ENCODE peak calls at places on chromosomes 4 and X, in ten cellular contexts. B, Z, J, M, R, I, D, H, O and E are unnamed samples.
A peak's percentile ranks its signal among the peaks of the same experiment; 100 is the strongest.

GRCh38 chr4:63589796-63590195 is 819.5 kb downstream of the TECRL start:
- DNase-seq in B (no peak), Z (peak; percentile 24), J (no peak), M (no peak), R (no peak), I (no peak), D (no peak), H (no peak), O (no peak), E (no peak)

GRCh38 chr4:36385951-36386561 is 104.6 kb downstream of the DTHD1 start:
- DNase-seq in B (peak; percentile 11), Z (no peak), J (no peak), M (peak; percentile 73), R (no peak), I (peak; percentile 43), D (no peak), H (no peak), O (no peak), E (peak; percentile 40)

GRCh38 chr4:139267301-139267700 is 12.7 kb downstream of the MGARP start:
- DNase-seq in B (no peak), Z (no peak), J (no peak), M (no peak), R (no peak), I (no peak), D (no peak), H (no peak), O (no peak), E (no peak)

GRCh38 chr4:123415977-123416376 is 19.4 kb downstream of the SPRY1 start:
- DNase-seq in B (no peak), Z (no peak), J (no peak), M (no peak), R (no peak), I (no peak), D (no peak), H (no peak), O (no peak), E (no peak)

GRCh38 chrX:31266172-31267076 is 194.6 kb upstream of the FTHL17 start:
- DNase-seq in B (peak; percentile 59), Z (peak; percentile 81), J (peak; percentile 60), M (peak; percentile 0), R (peak; percentile 53), I (peak; percentile 46), D (peak; percentile 82), H (peak; percentile 62), O (peak; percentile 60), E (no peak)

GRCh38 chrX:80223922-80224579 is 196.2 kb upstream of the TENT5D start:
- DNase-seq in B (no peak), Z (no peak), J (no peak), M (no peak), R (no peak), I (no peak), D (no peak), H (no peak), O (no peak), E (no peak)

GRCh38 chr4:72207196-72207595 is 175.4 kb downstream of the NPFFR2 start:
- DNase-seq in B (no peak), Z (no peak), J (no peak), M (no peak), R (no peak), I (no peak), D (no peak), H (no peak), O (no peak), E (no peak)

GRCh38 chrX:54931107-54931506 is 10.5 kb downstream of the TRO start:
- DNase-seq in B (no peak), Z (no peak), J (no peak), M (no peak), R (no peak), I (no peak), D (no peak), H (no peak), O (no peak), E (no peak)

DNA sequence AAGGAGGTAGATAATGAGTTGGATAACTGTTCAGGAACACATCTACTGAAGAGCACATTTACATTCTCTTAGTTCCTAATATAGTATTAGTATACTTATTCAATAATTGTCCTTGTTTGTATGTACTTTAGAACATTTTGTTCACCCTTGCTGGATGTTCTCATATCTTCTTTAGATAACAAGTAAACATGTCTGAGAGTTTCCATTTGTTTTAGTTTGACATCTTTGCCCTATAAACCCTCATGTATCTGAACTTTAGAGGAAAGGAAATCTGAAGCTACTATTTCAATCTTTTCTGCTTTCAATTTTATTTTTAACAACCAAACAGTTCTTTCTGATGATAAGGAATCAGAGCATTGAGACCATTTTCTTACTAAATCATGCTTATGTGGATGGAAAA is 518.6 kb downstream of the RPA4 start:
- DNase-seq in B (no peak), Z (no peak), J (no peak), M (no peak), R (no peak), I (no peak), D (no peak), H (no peak), O (no peak), E (no peak)
- H3K4me1 ChIP-seq in B (no peaks in the 10 kb centered on the region), Z (no peaks in the 10 kb centered on the region), J (no peaks in the 10 kb centered on the region), M (peaks cover 15% of the 10 kb centered on the region), R (no peaks in the 10 kb centered on the region), I (no peaks in the 10 kb centered on the region), D (no peaks in the 10 kb centered on the region), H (no peaks in the 10 kb centered on the region), O (no peaks in the 10 kb centered on the region), E (no peaks in the 10 kb centered on the region)

GRCh38 chrX:71304561-71304960 is 3.0 kb downstream of the ITGB1BP2 start:
- DNase-seq in B (no peak), Z (no peak), J (no peak), M (no peak), R (no peak), I (no peak), D (no peak), H (no peak), O (no peak), E (no peak)

GRCh38 chrX:71298119-71298518 is 3.4 kb upstream of the ITGB1BP2 start:
- DNase-seq in B (no peak), Z (no peak), J (no peak), M (no peak), R (no peak), I (no peak), D (no peak), H (no peak), O (no peak), E (no peak)

GRCh38 chrX:71301195-71301924 is at the start of gene ITGB1BP2:
- DNase-seq in B (no peak), Z (no peak), J (no peak), M (no peak), R (peak; percentile 48), I (no peak), D (no peak), H (peak; percentile 13), O (no peak), E (no peak)

GRCh38 chrX:71296806-71297205 is 4.7 kb upstream of the ITGB1BP2 start:
- DNase-seq in B (no peak), Z (no peak), J (no peak), M (no peak), R (no peak), I (no peak), D (no peak), H (no peak), O (no peak), E (no peak)

DNA sequence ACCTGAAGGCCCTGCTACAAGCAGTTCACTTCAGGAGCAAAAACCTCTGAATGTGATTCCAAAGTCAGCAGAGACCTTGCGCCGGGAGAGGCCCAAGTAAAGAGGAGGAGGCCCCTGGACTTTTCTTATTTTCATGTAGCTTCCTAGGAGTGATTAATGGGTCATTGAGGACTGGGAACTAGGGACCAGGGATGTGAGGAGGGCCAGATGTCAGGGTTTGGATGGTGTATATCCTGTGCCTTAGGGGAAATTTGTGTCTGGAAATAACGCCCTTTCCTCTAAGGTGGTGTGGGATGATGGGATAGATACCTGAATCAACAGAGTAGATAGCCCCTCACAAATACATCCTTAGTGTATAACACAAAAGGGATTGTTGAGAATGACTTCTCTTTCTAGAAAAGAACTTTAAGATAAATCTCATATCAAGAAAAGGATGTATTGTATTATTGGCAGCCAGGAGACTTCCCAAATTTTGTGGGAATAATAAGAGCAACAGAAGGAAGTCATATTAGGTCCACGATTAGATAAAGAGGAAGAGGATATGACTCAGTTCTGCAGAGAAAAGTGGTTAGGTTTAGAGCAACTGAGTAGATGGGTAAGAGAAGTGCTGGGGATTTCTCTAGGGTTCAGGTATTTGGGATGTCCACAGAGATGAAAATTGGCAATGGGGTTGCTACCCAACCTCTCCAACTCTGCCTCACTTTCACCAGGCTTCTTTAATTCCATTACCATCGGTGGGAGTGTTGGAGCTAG is 1.1 kb downstream of the ITGB1BP2 start:
- DNase-seq in B (no peak), Z (no peak), J (no peak), M (no peak), R (no peak), I (no peak), D (no peak), H (no peak), O (no peak), E (no peak)
- H3K4me3 ChIP-seq in B (no peak overlapping the region), Z (no peak overlapping the region), J (no peak overlapping the region), M (no peak overlapping the region), R (peak overlapping the region; percentile 57), I (no peak overlapping the region), D (no peak overlapping the region), H (peak overlapping the region; percentile 62), O (no peak overlapping the region), E (no peak overlapping the region)

GRCh38 chr4:77798385-77798784 is 20.8 kb downstream of the CNOT6L start:
- DNase-seq in B (no peak), Z (no peak), J (no peak), M (no peak), R (no peak), I (no peak), D (no peak), H (no peak), O (no peak), E (no peak)

GRCh38 chr4:77802406-77802805 is 16.8 kb downstream of the CNOT6L start:
- DNase-seq in B (no peak), Z (no peak), J (no peak), M (no peak), R (no peak), I (no peak), D (no peak), H (no peak), O (no peak), E (no peak)

GRCh38 chr4:77801260-77801608 is 17.9 kb downstream of the CNOT6L start:
- DNase-seq in B (no peak), Z (no peak), J (no peak), M (peak; percentile 58), R (no peak), I (no peak), D (no peak), H (no peak), O (no peak), E (no peak)

GRCh38 chr4:77800483-77801259 is 18.5 kb downstream of the CNOT6L start:
- DNase-seq in B (no peak), Z (no peak), J (no peak), M (no peak), R (no peak), I (no peak), D (no peak), H (no peak), O (no peak), E (no peak)

GRCh38 chr4:77800077-77800476 is 19.1 kb downstream of the CNOT6L start:
- DNase-seq in B (no peak), Z (no peak), J (no peak), M (no peak), R (no peak), I (no peak), D (no peak), H (no peak), O (no peak), E (no peak)
- H3K4me1 ChIP-seq in B (peaks cover 17% of the 10 kb centered on the region), Z (peaks cover 42% of the 10 kb centered on the region), J (peaks cover 8% of the 10 kb centered on the region), M (peaks cover 65% of the 10 kb centered on the region), R (peaks cover 22% of the 10 kb centered on the region), I (peaks cover 26% of the 10 kb centered on the region), D (peaks cover 20% of the 10 kb centered on the region), H (peaks cover 67% of the 10 kb centered on the region), O (no peaks in the 10 kb centered on the region), E (peaks cover 67% of the 10 kb centered on the region)

DNA sequence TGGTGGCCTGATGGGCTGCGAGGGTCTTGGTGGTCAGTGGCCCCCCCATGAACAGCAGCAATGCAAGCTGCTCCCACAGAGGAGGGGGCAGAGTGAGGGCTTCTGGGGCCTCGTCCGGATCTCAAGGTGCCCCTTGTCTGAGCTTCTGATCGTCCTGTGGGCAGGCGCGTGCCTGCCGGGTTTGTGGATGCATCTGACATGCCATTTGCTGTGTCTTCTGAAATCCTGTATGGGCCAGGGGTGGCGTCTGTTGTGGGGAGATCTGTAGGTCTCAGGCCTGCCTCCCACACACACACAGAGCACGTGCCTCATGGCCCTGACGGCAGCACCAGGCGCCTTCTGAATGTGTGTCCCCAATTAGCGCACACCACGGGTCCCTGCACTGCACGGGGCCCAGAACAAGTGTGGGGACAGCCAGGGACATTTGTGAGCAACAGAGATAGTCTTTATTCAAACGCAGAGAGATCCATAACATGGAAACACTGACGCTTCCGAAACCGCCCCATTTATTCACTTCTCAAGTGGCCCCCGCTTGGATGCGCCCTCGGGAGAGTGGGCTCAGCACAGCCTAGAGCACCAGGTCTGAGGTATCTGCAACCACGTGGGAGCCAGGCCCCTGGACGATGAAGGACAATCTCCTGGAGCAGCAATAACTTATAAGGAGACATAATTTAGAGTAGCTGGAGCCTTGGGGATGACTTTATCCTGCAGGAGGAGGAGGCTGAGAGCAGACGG is 5.7 kb downstream of the SPON2 start:
- DNase-seq in B (no peak), Z (peak; percentile 39), J (no peak), M (no peak), R (no peak), I (no peak), D (no peak), H (no peak), O (peak; percentile 46), E (no peak)
- H3K4me3 ChIP-seq in B (peak overlapping the region; percentile 43), Z (no peak overlapping the region), J (peak overlapping the region; percentile 72), M (no peak overlapping the region), R (peak overlapping the region; percentile 70), I (peak overlapping the region; percentile 77), D (no peak overlapping the region), H (peak overlapping the region; percentile 72), O (no peak overlapping the region), E (no peak overlapping the region)